ENCODE peak calls at places on chromosome 11, in ten cellular contexts. P is T-cell; S is AG08396; D is EL; O is H4; Z is amniotic stem cell; J is iPS-NIHi11; H is effector memory CD8-positive, alpha-beta T cell; Y is SJSA1; X is hippocampal formation. B is an unnamed sample.

GRCh38 chr11:130452941-130453340 is 4.5 kb downstream of the ADAMTS15 start:
- DNase-seq in P (no peak), S (no peak), D (no peak), O (no peak), Z (no peak), J (no peak), H (no peak), Y (no peak), X (no peak), B (no peak)

GRCh38 chr11:110989734-110990133 is 255.8 kb upstream of the POU2AF2 start:
- DNase-seq in P (no peak), S (no peak), D (no peak), O (no peak), Z (no peak), J (no peak), H (no peak), Y (no peak), X (no peak), B (no peak)

GRCh38 chr11:115623021-115623451 is 118.8 kb upstream of the CADM1 start:
- DNase-seq in P (no peak), S (peak), D (peak), O (peak), Z (peak), J (no peak), H (no peak), Y (peak), X (no peak), B (no peak)

GRCh38 chr11:723120-723883 is 17.3 kb downstream of the EPS8L2 start:
- DNase-seq in P (no peak), S (peak), D (peak), O (peak), Z (peak), J (peak), H (peak), Y (no peak), X (no peak), B (no peak)

GRCh38 chr11:44763111-44763820 is 36.5 kb downstream of the TSPAN18 start:
- DNase-seq in P (no peak), S (no peak), D (no peak), O (no peak), Z (no peak), J (no peak), H (no peak), Y (no peak), X (no peak), B (no peak)

GRCh38 chr11:60984616-60985015 is 13.1 kb downstream of the CD6 start:
- DNase-seq in P (no peak), S (no peak), D (peak), O (no peak), Z (no peak), J (no peak), H (no peak), Y (no peak), X (no peak), B (no peak)

GRCh38 chr11:74853223-74853622 is 95.7 kb downstream of the XRRA1 start:
- DNase-seq in P (no peak), S (no peak), D (no peak), O (no peak), Z (no peak), J (no peak), H (no peak), Y (no peak), X (no peak), B (no peak)

GRCh38 chr11:124835918-124836317 is 29.3 kb upstream of the ROBO3 start:
- DNase-seq in P (no peak), S (no peak), D (no peak), O (no peak), Z (no peak), J (no peak), H (no peak), Y (no peak), X (no peak), B (no peak)

GRCh38 chr11:134701564-134702165 is 289.6 kb upstream of the B3GAT1 start:
- DNase-seq in P (no peak), S (no peak), D (no peak), O (no peak), Z (no peak), J (no peak), H (no peak), Y (no peak), X (no peak), B (no peak)

GRCh38 chr11:44017443-44018126 is 30.2 kb upstream of the ACCSL start:
- DNase-seq in P (no peak), S (no peak), D (no peak), O (no peak), Z (no peak), J (no peak), H (no peak), Y (no peak), X (no peak), B (no peak)

GRCh38 chr11:3203221-3204043 is 15.2 kb downstream of the MRGPRG start:
- DNase-seq in P (no peak), S (peak), D (peak), O (no peak), Z (no peak), J (peak), H (no peak), Y (no peak), X (no peak), B (no peak)

GRCh38 chr11:10673476-10674062 is 20.0 kb downstream of the IRAG1 start:
- DNase-seq in P (no peak), S (no peak), D (no peak), O (no peak), Z (no peak), J (no peak), H (no peak), Y (no peak), X (no peak), B (no peak)

GRCh38 chr11:118631109-118631508 is 23.7 kb downstream of the PHLDB1 start:
- DNase-seq in P (no peak), S (no peak), D (no peak), O (no peak), Z (no peak), J (no peak), H (no peak), Y (no peak), X (no peak), B (no peak)

GRCh38 chr11:130514316-130514715 is 65.9 kb downstream of the ADAMTS15 start:
- DNase-seq in P (no peak), S (no peak), D (peak), O (no peak), Z (no peak), J (no peak), H (no peak), Y (no peak), X (no peak), B (no peak)

GRCh38 chr11:12187399-12187798 is 77.0 kb downstream of the MICAL2 start:
- DNase-seq in P (no peak), S (no peak), D (no peak), O (no peak), Z (no peak), J (no peak), H (no peak), Y (peak), X (no peak), B (no peak)

GRCh38 chr11:65639623-65640482 is 2.0 kb downstream of the SIPA1 start:
- DNase-seq in P (peak), S (no peak), D (peak), O (no peak), Z (no peak), J (no peak), H (peak), Y (no peak), X (no peak), B (peak)

GRCh38 chr11:3807856-3808845 is at the start of gene PGAP2:
- DNase-seq in P (peak), S (peak), D (peak), O (peak), Z (peak), J (peak), H (peak), Y (peak), X (peak), B (peak)

GRCh38 chr11:123472236-123472935 is 42.3 kb downstream of the GRAMD1B start:
- DNase-seq in P (no peak), S (no peak), D (no peak), O (no peak), Z (no peak), J (no peak), H (no peak), Y (no peak), X (no peak), B (no peak)

GRCh38 chr11:134573857-134574256 is 161.8 kb upstream of the B3GAT1 start:
- DNase-seq in P (no peak), S (no peak), D (no peak), O (no peak), Z (no peak), J (no peak), H (no peak), Y (no peak), X (no peak), B (no peak)

GRCh38 chr11:112929432-112929831 is 31.8 kb upstream of the NCAM1 start:
- DNase-seq in P (no peak), S (no peak), D (no peak), O (no peak), Z (no peak), J (no peak), H (no peak), Y (no peak), X (no peak), B (no peak)

GRCh38 chr11:64656797-64657196 is 65.8 kb downstream of the SLC22A12 start:
- DNase-seq in P (no peak), S (no peak), D (no peak), O (no peak), Z (no peak), J (peak), H (no peak), Y (no peak), X (no peak), B (no peak)

GRCh38 chr11:107250017-107250416 is 207.6 kb downstream of the CWF19L2 start:
- DNase-seq in P (no peak), S (no peak), D (no peak), O (no peak), Z (no peak), J (peak), H (no peak), Y (no peak), X (no peak), B (no peak)

GRCh38 chr11:57474017-57474750 is 13.9 kb downstream of the RTN4RL2 start:
- DNase-seq in P (no peak), S (peak), D (no peak), O (no peak), Z (no peak), J (no peak), H (no peak), Y (no peak), X (no peak), B (no peak)

GRCh38 chr11:95453616-95454118 is 222.7 kb upstream of the SESN3 start:
- DNase-seq in P (no peak), S (no peak), D (no peak), O (peak), Z (no peak), J (peak), H (no peak), Y (no peak), X (peak), B (no peak)

GRCh38 chr11:12088047-12088481 is 22.3 kb upstream of the MICAL2 start:
- DNase-seq in P (no peak), S (no peak), D (peak), O (peak), Z (no peak), J (no peak), H (no peak), Y (peak), X (no peak), B (no peak)

GRCh38 chr11:102452461-102453285 is at the start of gene TMEM123:
- DNase-seq in P (peak), S (peak), D (peak), O (peak), Z (peak), J (peak), H (peak), Y (peak), X (peak), B (peak)

GRCh38 chr11:129292768-129293167 is 82.9 kb upstream of the BARX2 start:
- DNase-seq in P (no peak), S (no peak), D (no peak), O (no peak), Z (no peak), J (no peak), H (no peak), Y (no peak), X (no peak), B (no peak)

GRCh38 chr11:88414981-88415391 is 77.5 kb upstream of the CTSC start:
- DNase-seq in P (no peak), S (no peak), D (peak), O (peak), Z (no peak), J (no peak), H (peak), Y (no peak), X (no peak), B (no peak)

GRCh38 chr11:64125676-64126075 is 40.2 kb downstream of the MACROD1 start:
- DNase-seq in P (no peak), S (no peak), D (no peak), O (no peak), Z (no peak), J (no peak), H (no peak), Y (no peak), X (no peak), B (no peak)

GRCh38 chr11:28529046-28529445 is 420.9 kb downstream of the METTL15 start:
- DNase-seq in P (no peak), S (no peak), D (peak), O (peak), Z (no peak), J (no peak), H (no peak), Y (peak), X (no peak), B (no peak)

GRCh38 chr11:134558258-134558835 is 146.3 kb upstream of the B3GAT1 start:
- DNase-seq in P (no peak), S (no peak), D (no peak), O (no peak), Z (no peak), J (no peak), H (no peak), Y (no peak), X (no peak), B (no peak)

GRCh38 chr11:130624946-130625345 is 176.5 kb downstream of the ADAMTS15 start:
- DNase-seq in P (no peak), S (no peak), D (no peak), O (no peak), Z (no peak), J (no peak), H (no peak), Y (no peak), X (no peak), B (no peak)

GRCh38 chr11:82855616-82856015 is 44.6 kb downstream of the PRCP start:
- DNase-seq in P (no peak), S (no peak), D (peak), O (no peak), Z (no peak), J (no peak), H (no peak), Y (no peak), X (no peak), B (no peak)

B was measured in GM12892.